ENCODE peak calls at places on chromosomes 16 and 17, in nine cellular contexts. L is amygdala; G is retinal pigment epithelial cell; U is nucleus accumbens; J is PC-3; R is GM04504; E is neuronal stem cell; N is H54; M is stimulated activated CD4-positive, alpha-beta T cell treated with anti-CD3 and anti-CD28 coated beads, Interleukin-1b, Interleukin-23, amount 100 ng/mL, for 24 hours. Y is an unnamed sample.

GRCh38 chr17:76715462-76715830 is 4.7 kb upstream of the MXRA7 start:
- DNase-seq in L (no peak), G (no peak), U (no peak), J (no peak), R (no peak), E (no peak), N (no peak), M (no peak), Y (no peak)

GRCh38 chr17:57292086-57292485 is 35.8 kb downstream of the MSI2 start:
- DNase-seq in L (no peak), G (no peak), U (no peak), J (no peak), R (no peak), E (no peak), N (no peak), M (no peak), Y (no peak)

GRCh38 chr17:146983-147761 is 9.8 kb downstream of the SCGB1C2 start:
- DNase-seq in L (no peak), G (no peak), U (no peak), J (no peak), R (no peak), E (no peak), N (no peak), M (no peak), Y (no peak)

GRCh38 chr16:87570938-87571867 is 31.1 kb upstream of the JPH3 start:
- DNase-seq in L (no peak), G (no peak), U (no peak), J (peak; percentile 54), R (peak; percentile 50), E (no peak), N (no peak), M (no peak), Y (peak; percentile 38)

GRCh38 chr16:73743665-73744496 is 552.7 kb upstream of the PSMD7 start:
- DNase-seq in L (no peak), G (no peak), U (no peak), J (no peak), R (no peak), E (no peak), N (no peak), M (no peak), Y (no peak)

GRCh38 chr17:47707056-47707791 is 13.3 kb downstream of the TBKBP1 start:
- DNase-seq in L (no peak), G (no peak), U (no peak), J (no peak), R (no peak), E (no peak), N (no peak), M (no peak), Y (peak; percentile 84)

GRCh38 chr16:50884066-50884860 is 142.4 kb downstream of the CYLD start:
- DNase-seq in L (no peak), G (no peak), U (no peak), J (peak; percentile 48), R (no peak), E (no peak), N (peak; percentile 40), M (no peak), Y (no peak)

GRCh38 chr17:63405741-63406261 is 40.3 kb downstream of the CYB561 start:
- DNase-seq in L (no peak), G (peak; percentile 66), U (no peak), J (peak; percentile 94), R (peak; percentile 67), E (no peak), N (peak; percentile 34), M (no peak), Y (peak; percentile 42)